ENCODE peak calls at places on chromosomes 2 and 18, in five cellular contexts. V, Y, U, K and L are unnamed samples.

GRCh38 chr2:237201461-237202287 is 116.0 kb downstream of the COPS8 start:
- DNase-seq in V (no peak), U (peak; percentile 84), K (peak; percentile 86), Y (peak; percentile 71), L (peak; percentile 97)

GRCh38 chr2:5560981-5561380 is 131.2 kb upstream of the SOX11 start:
- DNase-seq in U (peak; percentile 81), K (peak; percentile 2), Y (peak; percentile 22), V (no peak), L (no peak)

GRCh38 chr2:36277876-36278523 is 77.6 kb upstream of the CRIM1 start:
- DNase-seq in Y (no peak), U (no peak), K (no peak), V (no peak), L (no peak)

GRCh38 chr2:67899187-67899586 is 163.6 kb downstream of the C1D start:
- DNase-seq in K (no peak), V (no peak), Y (no peak), U (no peak), L (no peak)

GRCh38 chr2:119549236-119549635 is 5.0 kb downstream of the CFAP221 start:
- DNase-seq in Y (no peak), U (no peak), V (no peak), K (peak; percentile 23), L (peak; percentile 74)

GRCh38 chr2:241842620-241843211 is 16.0 kb downstream of the PDCD1 start:
- DNase-seq in V (no peak), U (peak; percentile 81), Y (peak; percentile 49), K (no peak), L (no peak)

GRCh38 chr18:32674491-32674890 is 98.3 kb downstream of the KLHL14 start:
- DNase-seq in V (peak; percentile 40), U (no peak), Y (no peak), K (no peak), L (no peak)

GRCh38 chr2:198664349-198664748 is 793.4 kb downstream of the SATB2 start:
- DNase-seq in Y (no peak), V (no peak), U (no peak), K (no peak), L (peak; percentile 18)

GRCh38 chr2:100643906-100644501 is 81.2 kb downstream of the PDCL3 start:
- DNase-seq in U (no peak), V (no peak), Y (no peak), K (no peak), L (no peak)

GRCh38 chr2:105869318-105869717 is 124.6 kb downstream of the NCK2 start:
- DNase-seq in Y (no peak), V (no peak), U (no peak), K (no peak), L (no peak)

GRCh38 chr2:218311543-218311884 is 19.2 kb upstream of the TMBIM1 start:
- DNase-seq in K (no peak), V (no peak), U (no peak), Y (no peak), L (no peak)

GRCh38 chr2:6370753-6371152 is 495.0 kb downstream of the CMPK2 start:
- DNase-seq in U (no peak), K (no peak), Y (no peak), V (no peak), L (peak; percentile 1)

DNA sequence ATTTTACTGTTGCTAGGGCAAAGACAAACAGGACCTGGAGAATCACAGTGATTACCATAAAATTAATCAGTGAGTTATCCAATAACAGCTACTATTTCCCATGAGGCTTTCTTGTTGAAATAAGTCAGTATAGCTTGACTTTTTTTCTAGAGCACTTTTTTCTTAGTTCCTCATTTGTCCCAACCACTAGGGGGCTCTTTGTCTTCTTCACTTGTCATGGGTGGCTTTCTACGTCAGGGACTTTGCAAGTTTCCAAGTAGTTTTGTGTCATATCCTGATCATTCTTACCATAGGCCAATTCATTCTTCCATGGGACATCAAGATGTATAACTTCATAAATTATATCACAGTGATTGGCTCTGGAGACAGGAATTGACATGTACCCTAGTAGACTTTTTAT is 1019.6 kb upstream of the PIK3C3 start:
- DNase-seq in V (peak; percentile 57), U (no peak), K (peak; percentile 66), Y (no peak), L (peak; percentile 22)
- TF ChIP-seq CTCF in V (peak; percentile 68), U (peak; percentile 12), K (peak; percentile 55), Y (no peak), L (peak; percentile 57)

DNA sequence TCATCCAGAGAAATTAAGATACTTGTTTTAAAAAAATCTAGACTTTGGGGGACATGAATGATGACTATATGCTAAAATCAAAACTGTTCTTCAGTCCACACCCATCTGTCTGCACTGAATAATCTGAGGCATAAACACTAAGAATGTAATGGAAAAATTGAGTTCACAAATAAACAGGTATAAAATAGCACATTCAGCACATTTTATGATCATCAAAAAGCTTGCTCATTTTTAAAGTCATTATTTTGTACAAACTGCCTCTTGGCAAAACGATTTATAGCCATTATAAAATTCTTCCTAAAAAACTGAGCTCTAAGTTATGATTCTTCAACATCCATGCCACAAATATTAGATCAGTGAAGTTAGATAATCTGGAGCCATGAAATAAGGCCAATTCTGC is 233.5 kb downstream of the DYM start:
- DNase-seq in Y (no peak), V (no peak), U (no peak), K (no peak), L (no peak)
- H3K4me3 ChIP-seq in Y (no peak overlapping the region), V (no peak overlapping the region), U (no peak overlapping the region), K (no peak overlapping the region), L (no peak overlapping the region)

GRCh38 chr2:214193943-214194342 is 216.9 kb upstream of the VWC2L start:
- DNase-seq in Y (no peak), K (peak; percentile 48), V (no peak), U (no peak), L (peak; percentile 69)
- TF ChIP-seq CTCF in Y (no peak), K (peak; percentile 12), V (no peak), U (no peak), L (no peak)

GRCh38 chr2:190722061-190722759 is 73.3 kb downstream of the NAB1 start:
- DNase-seq in Y (no peak), U (no peak), K (peak; percentile 54), V (no peak), L (no peak)
- H3K4me3 ChIP-seq in Y (no peak overlapping the region), U (no peak overlapping the region), K (no peak overlapping the region), V (no peak overlapping the region), L (no peak overlapping the region)

GRCh38 chr18:49019446-49020045 is 68.8 kb upstream of the SMAD7 start:
- DNase-seq in Y (no peak), K (peak; percentile 11), U (no peak), V (no peak), L (no peak)

GRCh38 chr18:49018553-49018943 is 67.8 kb upstream of the SMAD7 start:
- DNase-seq in K (no peak), U (no peak), Y (no peak), V (no peak), L (no peak)

GRCh38 chr18:49018961-49019445 is 68.2 kb upstream of the SMAD7 start:
- DNase-seq in Y (no peak), V (no peak), K (no peak), U (peak; percentile 56), L (no peak)

GRCh38 chr18:49016648-49017539 is 66.1 kb upstream of the SMAD7 start:
- DNase-seq in V (peak; percentile 32), U (peak; percentile 70), K (peak; percentile 81), Y (no peak), L (peak; percentile 63)

GRCh38 chr18:49017813-49018552 is 67.2 kb upstream of the SMAD7 start:
- DNase-seq in V (no peak), Y (no peak), U (peak; percentile 58), K (no peak), L (no peak)
- TF ChIP-seq CTCF in V (no peak), Y (no peak), U (no peak), K (no peak), L (no peak)

DNA sequence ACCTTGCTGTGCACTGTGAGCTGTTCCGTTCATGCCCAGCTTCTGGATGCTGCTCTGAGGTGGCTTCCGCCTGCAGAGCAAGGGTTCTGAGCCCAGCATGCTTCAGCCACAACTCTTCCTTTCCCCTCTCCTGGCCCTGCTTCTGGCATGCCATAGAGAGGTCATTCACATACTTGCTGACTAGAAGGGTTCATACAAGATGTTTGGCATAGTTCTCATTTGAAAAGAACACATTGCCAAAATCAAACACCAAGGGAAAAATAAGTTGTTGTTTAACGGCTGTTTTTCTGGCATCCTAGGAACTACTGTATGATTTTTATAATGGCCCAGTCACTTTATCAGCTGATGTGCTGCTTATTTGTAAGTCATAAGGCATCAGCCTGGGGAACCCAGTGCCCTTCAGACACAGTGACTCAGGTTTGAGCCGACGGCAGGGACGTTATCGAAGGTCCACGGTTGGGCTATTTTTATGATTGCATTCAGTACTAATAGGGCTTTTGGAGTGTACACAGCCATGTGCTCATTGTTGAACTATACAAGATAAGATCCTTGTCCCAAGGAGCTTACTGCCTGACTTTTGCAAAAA is 53.9 kb upstream of the CTAGE1 start:
- DNase-seq in K (peak; percentile 66), U (peak; percentile 84), Y (no peak), V (no peak), L (no peak)
- H3K4me3 ChIP-seq in K (no peak overlapping the region), U (no peak overlapping the region), Y (no peak overlapping the region), V (no peak overlapping the region), L (no peak overlapping the region)